ENCODE peak calls at places on chromosomes 16 and 17, in four cellular contexts. A is SK-N-SH, K is Panc1, O is K562. Z is an unnamed sample.

GRCh38 chr17:68700391-68700790 is 99.2 kb upstream of the FAM20A start:
- DNase-seq in A (no peak), K (no peak), O (no peak), Z (no peak)

GRCh38 chr17:83096401-83097220 is 17.2 kb downstream of the METRNL start:
- DNase-seq in A (no peak), K (no peak), O (no peak), Z (no peak)

GRCh38 chr16:88398170-88398873 is 15.6 kb downstream of the ZNF469 start:
- DNase-seq in A (no peak), K (no peak), O (no peak), Z (no peak)

GRCh38 chr16:84718-85452 is 6.9 kb downstream of the MPG start:
- DNase-seq in A (no peak), K (peak; percentile 61), O (no peak), Z (no peak)

GRCh38 chr17:38747385-38748328 is 479 bp downstream of the PCGF2 start:
- DNase-seq in A (peak; percentile 80), K (no peak), O (peak; percentile 89), Z (no peak)

GRCh38 chr17:7177210-7177953 is 1.8 kb downstream of the ASGR1 start:
- DNase-seq in A (peak; percentile 95), K (peak; percentile 43), O (peak; percentile 75), Z (no peak)

GRCh38 chr17:31660684-31661083 is 198.4 kb downstream of the COPRS start:
- DNase-seq in A (no peak), K (no peak), O (no peak), Z (no peak)

GRCh38 chr16:17776465-17776864 is 305.7 kb upstream of the XYLT1 start:
- DNase-seq in A (no peak), K (no peak), O (no peak), Z (no peak)

GRCh38 chr16:5321925-5322324 is 224.3 kb upstream of the EEF2KMT start:
- DNase-seq in A (no peak), K (no peak), O (no peak), Z (no peak)

GRCh38 chr16:80174416-80174815 is 366.4 kb upstream of the DYNLRB2 start:
- DNase-seq in A (no peak), K (no peak), O (no peak), Z (no peak)

GRCh38 chr16:15690296-15690695 is 40.3 kb downstream of the NDE1 start:
- DNase-seq in A (no peak), K (no peak), O (no peak), Z (no peak)

GRCh38 chr17:60887607-60888028 is 210.0 kb downstream of the BCAS3 start:
- DNase-seq in A (no peak), K (no peak), O (no peak), Z (no peak)

GRCh38 chr16:17836868-17837602 is 366.3 kb upstream of the XYLT1 start:
- DNase-seq in A (no peak), K (peak; percentile 12), O (no peak), Z (peak; percentile 54)

GRCh38 chr16:48204825-48205151 is 39.3 kb upstream of the LONP2 start:
- DNase-seq in A (no peak), K (no peak), O (no peak), Z (no peak)

GRCh38 chr17:81337449-81337848 is 42.3 kb upstream of the SLC38A10 start:
- DNase-seq in A (peak; percentile 72), K (no peak), O (peak; percentile 82), Z (no peak)

GRCh38 chr16:2513405-2514332 is at the start of gene ATP6V0C:
- DNase-seq in A (peak; percentile 97), K (no peak), O (peak; percentile 89), Z (peak; percentile 77)

GRCh38 chr17:13003454-13003851 is 14.4 kb downstream of the ELAC2 start:
- DNase-seq in A (no peak), K (no peak), O (no peak), Z (no peak)

GRCh38 chr16:74726736-74727135 is 26.1 kb upstream of the MLKL start:
- DNase-seq in A (no peak), K (no peak), O (peak; percentile 63), Z (no peak)

GRCh38 chr17:32269377-32269776 is 3.7 kb downstream of the RHBDL3 start:
- DNase-seq in A (no peak), K (no peak), O (no peak), Z (no peak)

GRCh38 chr16:11439216-11439615 is 94.0 kb downstream of the RMI2 start:
- DNase-seq in A (no peak), K (no peak), O (no peak), Z (no peak)

GRCh38 chr17:76395980-76396379 is 11.6 kb downstream of the SPHK1 start:
- DNase-seq in A (no peak), K (no peak), O (no peak), Z (no peak)

GRCh38 chr17:29740017-29740416 is 117.3 kb upstream of the CORO6 start:
- DNase-seq in A (peak; percentile 42), K (no peak), O (peak; percentile 32), Z (no peak)

GRCh38 chr17:3401786-3402185 is 3.6 kb upstream of the OR1E1 start:
- DNase-seq in A (no peak), K (no peak), O (no peak), Z (no peak)

GRCh38 chr17:27256225-27257030 is 37.5 kb upstream of the WSB1 start:
- DNase-seq in A (no peak), K (no peak), O (no peak), Z (no peak)

GRCh38 chr16:58329147-58329546 is 34.3 kb upstream of the PRSS54 start:
- DNase-seq in A (no peak), K (no peak), O (no peak), Z (no peak)

GRCh38 chr17:27446569-27447301 is 9.5 kb upstream of the KSR1 start:
- DNase-seq in A (peak; percentile 54), K (no peak), O (peak; percentile 56), Z (no peak)

GRCh38 chr17:61452301-61453290 is at the start of gene TBX4:
- DNase-seq in A (no peak), K (no peak), O (no peak), Z (no peak)

GRCh38 chr16:72787519-72788268 is 260.2 kb downstream of the ZFHX3 start:
- DNase-seq in A (no peak), K (no peak), O (no peak), Z (no peak)

GRCh38 chr16:75074920-75075687 is 41.5 kb downstream of the LDHD start:
- DNase-seq in A (no peak), K (no peak), O (peak; percentile 71), Z (no peak)

GRCh38 chr17:43855061-43855460 is 8.1 kb downstream of the CD300LG start:
- DNase-seq in A (no peak), K (no peak), O (no peak), Z (no peak)

GRCh38 chr17:7348478-7349242 is 3.3 kb upstream of the KCTD11 start:
- DNase-seq in A (no peak), K (no peak), O (no peak), Z (no peak)

GRCh38 chr17:35808240-35808961 is 883 bp upstream of the TAF15 start:
- DNase-seq in A (no peak), K (peak; percentile 35), O (no peak), Z (no peak)
- TF ChIP-seq SIN3A in A (no peak), K (no peak), O (no peak), Z (peak; percentile 16)

DNA sequence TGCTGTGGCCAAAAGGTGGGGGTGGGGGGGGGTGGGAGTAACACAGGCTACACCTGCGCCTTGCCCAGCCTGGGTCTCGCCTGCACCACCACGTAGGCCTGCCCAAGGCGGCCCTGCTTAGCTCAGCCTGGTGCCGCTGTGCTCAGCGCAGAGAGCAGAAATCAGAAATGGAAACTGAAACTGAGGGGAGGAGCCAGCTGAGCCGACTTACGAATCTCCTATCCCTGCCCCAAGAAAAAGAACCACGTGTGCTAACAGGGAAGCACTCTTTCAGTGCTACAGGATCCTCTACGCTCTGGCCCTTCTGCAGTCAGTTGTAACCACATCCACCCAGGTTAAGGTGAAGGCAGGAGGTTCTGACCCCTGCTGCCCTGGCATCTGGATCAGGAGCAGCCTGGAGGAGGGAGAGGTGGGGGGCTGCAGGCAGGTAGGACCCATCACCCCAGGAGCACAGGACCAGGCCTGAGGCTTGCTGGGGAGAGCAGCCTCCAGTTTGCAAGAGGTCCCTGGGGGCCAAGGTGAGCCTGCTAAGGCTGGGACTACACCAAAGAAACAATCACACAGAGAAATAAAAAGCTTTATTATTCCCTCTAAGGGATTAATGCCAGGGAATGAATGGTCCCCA is at the start of gene DHX58:
- DNase-seq in A (no peak), K (no peak), O (peak; percentile 43), Z (no peak)
- TF ChIP-seq SIN3A in A (no peak), K (no peak), O (no peak), Z (no peak)

DNA sequence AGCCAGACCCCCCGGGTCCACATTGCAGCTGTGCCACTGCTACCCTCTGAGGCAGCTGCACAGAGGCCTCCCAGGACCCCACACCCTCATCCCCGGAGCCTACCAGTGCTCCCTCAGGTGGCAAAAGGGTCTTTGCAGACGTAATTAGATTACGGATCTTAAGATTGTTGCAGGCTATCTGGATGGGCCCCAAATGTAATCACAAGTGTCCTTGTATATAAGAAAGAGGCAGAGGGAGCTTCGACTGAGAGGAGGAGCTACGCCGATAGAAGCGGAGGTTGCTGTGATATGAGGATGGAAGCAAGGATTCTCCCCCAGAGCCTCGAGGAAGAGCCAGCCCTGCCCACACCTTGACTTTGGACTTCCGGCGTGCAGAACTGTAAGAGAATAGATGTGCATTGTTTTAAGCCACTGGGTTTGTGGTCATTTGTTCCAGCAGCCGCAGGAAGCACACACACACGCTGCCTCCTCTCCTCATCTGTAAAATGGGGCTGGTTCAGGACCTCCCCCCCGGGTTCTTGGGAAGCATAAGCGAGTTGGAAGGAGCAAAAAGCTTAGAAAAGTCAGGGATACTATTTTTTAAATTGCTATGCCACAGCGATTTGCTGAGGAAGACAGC is 10.4 kb upstream of the RAI1 start:
- DNase-seq in A (no peak), K (no peak), O (no peak), Z (no peak)
- TF ChIP-seq SIN3A in A (no peak), K (no peak), O (no peak), Z (no peak)

GRCh38 chr16:3793161-3793576 is 75.8 kb upstream of the TRAP1 start:
- DNase-seq in A (no peak), K (no peak), O (no peak), Z (no peak)
- TF ChIP-seq SIN3A in A (no peak), K (no peak), O (no peak), Z (no peak)

DNA sequence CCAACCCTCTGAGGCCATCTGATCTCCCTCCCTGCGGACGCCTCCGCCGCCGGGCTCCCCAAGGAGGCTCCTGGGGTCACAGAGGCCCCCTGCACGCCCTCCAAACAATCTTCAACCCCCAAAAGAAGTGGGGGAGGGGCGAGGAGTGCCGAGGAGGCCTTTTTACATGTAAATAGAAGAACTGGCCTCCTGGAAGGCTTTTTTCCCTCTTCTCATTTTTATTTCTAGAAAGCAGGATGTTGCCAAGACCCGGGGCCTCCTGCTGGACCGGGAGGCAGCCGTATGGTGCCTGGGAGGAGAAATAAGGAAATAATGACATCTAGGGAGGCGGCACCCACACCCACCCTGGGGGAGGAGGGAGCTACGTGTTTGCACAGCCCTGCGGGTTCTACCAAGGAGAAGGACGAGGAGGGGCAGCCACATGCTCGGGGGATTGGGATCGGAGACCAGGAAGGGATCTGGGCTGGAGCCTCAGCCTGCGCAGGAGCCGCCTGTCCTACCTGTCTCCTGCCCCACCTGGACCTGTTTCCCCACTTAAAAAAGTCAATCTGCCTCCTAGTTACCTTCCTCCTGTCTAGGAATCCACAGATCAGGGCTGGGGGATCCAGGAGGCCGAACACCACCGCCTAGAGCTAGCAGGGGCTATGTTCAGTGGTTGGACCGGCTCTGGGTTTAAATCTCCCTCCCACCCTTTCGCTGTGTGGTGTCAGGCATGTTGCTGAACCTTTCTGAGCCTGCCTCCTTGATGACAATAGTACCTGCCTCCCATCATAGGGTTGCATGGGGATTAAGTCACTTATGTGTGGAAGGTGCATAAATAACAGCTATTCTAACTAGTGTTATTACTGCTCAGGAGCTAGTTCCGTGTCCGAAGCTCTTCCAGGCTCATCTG is 175.7 kb upstream of the GSE1 start:
- DNase-seq in A (no peak), K (no peak), O (peak; percentile 85), Z (no peak)
- TF ChIP-seq SIN3A in A (no peak), K (no peak), O (no peak), Z (no peak)

GRCh38 chr16:28609631-28610594 is at the start of gene SULT1A1:
- DNase-seq in A (peak; percentile 28), K (no peak), O (peak; percentile 60), Z (no peak)
- TF ChIP-seq SIN3A in A (no peak), K (no peak), O (no peak), Z (no peak)